ENCODE peak calls at places on chromosomes 12 and 14, in eight cellular contexts. I is cardiac muscle cell, W is MCF 10A, K is lower leg skin, Z is sigmoid colon, J is lung, X is esophagus muscularis mucosa, Y is fibroblast of pulmonary artery. Q is an unnamed sample.
A peak's percentile ranks its signal among the peaks of the same experiment; 100 is the strongest.

GRCh38 chr12:49055092-49055491 is 5.5 kb downstream of the KMT2D start:
- DNase-seq in X (no peak), J (no peak), I (no peak), Z (no peak), Y (no peak), W (no peak), K (no peak), Q (no peak)

GRCh38 chr12:66279127-66279712 is 23.1 kb upstream of the HELB start:
- DNase-seq in K (no peak), W (peak; percentile 41), J (no peak), X (no peak), I (peak; percentile 64), Y (peak; percentile 54), Z (no peak), Q (no peak)

GRCh38 chr12:18799561-18799960 is 61.6 kb downstream of the CAPZA3 start:
- DNase-seq in Y (peak; percentile 65), J (no peak), I (peak; percentile 64), K (no peak), W (no peak), X (no peak), Z (no peak), Q (no peak)

GRCh38 chr12:8011331-8011730 is 21.2 kb upstream of the FOXJ2 start:
- DNase-seq in X (no peak), W (peak; percentile 46), Z (no peak), J (no peak), I (peak; percentile 30), K (no peak), Y (peak; percentile 36), Q (no peak)

GRCh38 chr14:42222924-42223471 is 616.3 kb downstream of the LRFN5 start:
- DNase-seq in W (peak; percentile 70), J (no peak), Z (no peak), X (no peak), I (peak; percentile 49), K (peak; percentile 49), Y (peak; percentile 60), Q (no peak)

GRCh38 chr12:90355701-90356345 is 599.2 kb downstream of the CCER1 start:
- DNase-seq in J (no peak), I (no peak), X (no peak), Y (no peak), Z (no peak), K (no peak), W (no peak), Q (no peak)

GRCh38 chr14:91029451-91030217 is 30.8 kb downstream of the RPS6KA5 start:
- DNase-seq in W (no peak), Z (no peak), X (no peak), I (no peak), K (no peak), J (no peak), Y (no peak), Q (no peak)

GRCh38 chr14:104372390-104373054 is 207.0 kb upstream of the C14orf180 start:
- DNase-seq in K (no peak), W (no peak), Y (no peak), Z (no peak), X (no peak), J (no peak), I (no peak), Q (no peak)

GRCh38 chr12:26153421-26154154 is 28.8 kb upstream of the BHLHE41 start:
- DNase-seq in Z (no peak), X (no peak), W (peak; percentile 75), K (no peak), I (peak; percentile 92), J (no peak), Y (peak; percentile 95), Q (no peak)

GRCh38 chr12:106767954-106768501 is 6.5 kb upstream of the RIC8B start:
- DNase-seq in I (peak; percentile 70), K (no peak), J (no peak), Z (no peak), Y (peak; percentile 64), W (no peak), X (no peak), Q (no peak)

GRCh38 chr14:51616724-51617409 is 34.8 kb upstream of the FRMD6 start:
- DNase-seq in K (peak; percentile 26), I (peak; percentile 91), Z (no peak), J (peak; percentile 37), X (no peak), Y (peak; percentile 92), W (peak; percentile 90), Q (no peak)

GRCh38 chr12:15979096-15980091 is 68.3 kb downstream of the DERA start:
- DNase-seq in W (peak; percentile 28), J (no peak), Z (no peak), X (no peak), Y (peak; percentile 71), K (no peak), I (peak; percentile 74), Q (no peak)

GRCh38 chr12:76915381-76916169 is 36.8 kb upstream of the CSRP2 start:
- DNase-seq in K (no peak), J (no peak), W (peak; percentile 17), Y (peak; percentile 11), X (no peak), Z (no peak), I (peak; percentile 30), Q (no peak)

GRCh38 chr12:95102916-95103671 is 29.7 kb upstream of the NR2C1 start:
- DNase-seq in Y (peak; percentile 51), K (no peak), X (no peak), Z (no peak), W (peak; percentile 95), I (peak; percentile 31), J (no peak), Q (no peak)

GRCh38 chr12:130846386-130846785 is 7.3 kb upstream of the STX2 start:
- DNase-seq in J (no peak), Y (no peak), I (no peak), X (no peak), K (no peak), Z (no peak), W (no peak), Q (no peak)

GRCh38 chr12:78916845-78917480 is 52.4 kb downstream of the SYT1 start:
- DNase-seq in Y (peak; percentile 42), I (peak; percentile 18), Z (no peak), K (no peak), X (no peak), J (no peak), W (peak; percentile 39), Q (no peak)

GRCh38 chr14:85444685-85445084 is 85.3 kb upstream of the FLRT2 start:
- DNase-seq in Y (peak; percentile 63), W (peak; percentile 37), X (no peak), I (peak; percentile 77), Z (no peak), J (no peak), K (no peak), Q (no peak)

GRCh38 chr12:59040651-59041050 is 120.3 kb upstream of the LRIG3 start:
- DNase-seq in I (peak; percentile 63), J (no peak), Z (peak; percentile 61), K (no peak), W (peak; percentile 63), X (no peak), Y (peak; percentile 75), Q (no peak)

DNA sequence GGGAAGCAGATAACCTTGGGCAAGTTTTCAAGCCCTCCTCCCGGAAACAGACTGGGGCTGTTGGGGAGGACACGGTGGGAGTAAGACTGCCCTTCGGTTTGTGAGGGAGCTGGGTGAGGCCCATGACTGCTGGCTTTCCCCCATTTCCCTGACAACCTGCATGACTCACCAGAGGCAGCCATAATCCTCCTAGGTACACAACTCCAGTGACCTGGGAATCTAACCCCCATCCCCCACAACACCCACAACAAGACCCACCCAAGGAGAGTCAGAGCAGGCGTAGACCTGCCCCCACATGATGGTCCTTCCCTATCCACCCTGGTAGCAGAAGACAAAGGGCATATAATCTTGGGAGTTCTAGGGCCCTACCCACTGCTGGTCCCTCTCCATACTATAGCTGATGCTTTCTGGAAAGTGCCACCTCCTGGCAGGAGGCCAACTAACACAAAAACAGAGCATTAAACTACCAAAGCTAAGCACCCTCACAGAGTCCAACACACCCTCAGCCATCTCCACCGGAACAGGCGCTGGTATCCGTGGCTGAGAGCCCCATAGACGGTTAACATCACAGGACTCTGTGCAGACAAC is 14.8 kb downstream of the DDX24 start:
- DNase-seq in Z (no peak), W (peak; percentile 51), J (no peak), Y (no peak), I (no peak), X (no peak), K (no peak), Q (no peak)
- TF ChIP-seq CTCF in Z (no peak), W (no peak), J (no peak), Y (no peak), I (no peak), X (no peak), K (no peak), Q (no peak)

GRCh38 chr14:92510972-92511371 is 2.6 kb upstream of the RIN3 start:
- DNase-seq in K (no peak), Y (no peak), X (no peak), W (peak; percentile 16), J (no peak), Z (peak; percentile 58), I (no peak), Q (no peak)
- TF ChIP-seq CTCF in K (no peak), Y (no peak), X (no peak), W (no peak), J (no peak), Z (no peak), I (no peak), Q (peak; percentile 7)

DNA sequence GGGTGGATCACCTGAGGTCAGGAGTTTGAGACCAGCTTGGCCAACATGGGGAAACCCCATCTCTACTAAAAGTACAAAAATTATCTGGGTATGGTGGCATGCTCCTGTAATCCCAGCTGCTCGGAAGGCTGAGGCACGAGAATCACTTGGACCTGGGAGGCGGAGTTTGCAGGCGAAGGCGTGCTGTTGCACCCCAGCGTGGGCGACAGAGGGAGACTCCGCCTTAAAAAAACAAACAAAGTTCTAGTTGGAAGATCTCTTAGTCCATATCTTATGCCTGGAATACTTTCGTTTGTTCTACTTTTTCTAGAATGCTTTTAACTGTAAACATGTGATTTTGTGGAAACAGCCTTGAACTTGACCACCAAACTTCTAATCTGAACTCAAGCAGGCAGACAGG is 38.7 kb downstream of the PPHLN1 start:
- DNase-seq in W (no peak), I (no peak), Y (no peak), X (no peak), K (no peak), J (no peak), Z (no peak), Q (no peak)
- TF ChIP-seq CTCF in W (no peak), I (no peak), Y (no peak), X (no peak), K (no peak), J (no peak), Z (no peak), Q (no peak)

DNA sequence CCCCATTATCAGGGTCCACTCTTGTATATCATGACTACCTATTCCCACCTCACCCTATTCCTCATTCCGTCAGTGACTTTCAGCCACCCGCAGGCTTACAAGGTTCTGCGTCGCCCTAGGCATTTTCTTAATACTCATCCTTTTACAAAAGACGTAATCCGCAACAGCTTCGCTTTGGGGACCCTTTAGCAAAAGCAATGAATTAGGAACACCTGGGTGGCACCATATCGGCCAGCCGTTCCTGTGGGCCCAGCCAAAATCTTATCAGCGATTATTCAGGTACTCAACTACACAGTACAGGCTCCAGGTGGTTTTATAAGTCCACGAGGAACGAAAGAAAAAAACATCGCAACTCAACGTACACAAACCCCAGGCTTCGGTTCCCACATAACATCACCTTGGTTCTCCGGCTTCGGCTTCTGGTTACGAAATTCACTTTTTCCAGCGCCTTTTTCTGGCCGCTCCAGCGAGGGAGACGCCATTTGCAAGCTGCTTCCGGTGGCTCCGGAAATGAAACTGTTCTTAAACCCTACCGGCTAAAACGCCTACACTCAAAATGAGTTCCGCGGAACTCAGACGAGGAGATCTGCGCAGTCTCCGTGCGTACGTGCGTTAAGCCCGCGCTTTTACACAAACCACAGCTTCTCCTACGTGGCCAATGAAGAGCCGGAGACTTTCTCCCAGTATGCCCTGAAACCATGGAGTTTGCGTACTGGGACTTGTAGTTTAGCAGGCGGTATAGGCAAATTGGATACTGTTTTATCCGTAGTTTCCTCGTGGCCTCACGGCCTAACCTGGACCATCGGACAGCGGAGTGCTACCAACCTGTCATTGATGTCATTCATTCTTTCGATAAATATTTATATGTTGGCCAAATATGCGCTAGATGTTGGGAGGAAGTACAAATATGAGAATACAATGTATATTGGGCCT is at the start of gene KRR1:
- DNase-seq in W (peak; percentile 95), Z (peak; percentile 97), I (peak; percentile 99), J (peak; percentile 94), X (peak; percentile 97), Y (peak; percentile 99), K (peak; percentile 93), Q (peak; percentile 95)
- TF ChIP-seq CTCF in W (no peak), Z (no peak), I (no peak), J (no peak), X (no peak), Y (no peak), K (no peak), Q (no peak)